ENCODE peak calls at places on chromosomes 13 and 19, in seven cellular contexts. P is cardiac fibroblast, I is GM12865, S is ascending aorta, B is endothelial cell, G is cardiac muscle cell, R is fibroblast of the aortic adventitia. K is an unnamed sample.

GRCh38 chr19:20664917-20665781 is 3.8 kb upstream of the ZNF626 start:
- DNase-seq in P (peak; percentile 34), I (no peak), S (no peak), B (no peak), G (peak; percentile 57), R (peak; percentile 10), K (no peak)

GRCh38 chr19:3094638-3095374 is 644 bp downstream of the GNA11 start:
- DNase-seq in P (peak; percentile 28), I (peak; percentile 60), S (no peak), B (peak; percentile 33), G (peak; percentile 36), R (no peak), K (no peak)

GRCh38 chr13:33744589-33745369 is 73.2 kb upstream of the RFC3 start:
- DNase-seq in P (no peak), I (peak; percentile 44), S (no peak), B (no peak), G (peak; percentile 29), R (peak; percentile 21), K (no peak)

GRCh38 chr19:18020212-18021067 is 12.5 kb downstream of the ARRDC2 start:
- DNase-seq in P (peak; percentile 69), I (no peak), S (peak; percentile 96), B (no peak), G (peak; percentile 67), R (no peak), K (no peak)

GRCh38 chr13:56975647-56976046 is 165.1 kb upstream of the PRR20A start:
- DNase-seq in P (no peak), I (no peak), S (no peak), B (no peak), G (no peak), R (no peak), K (no peak)

GRCh38 chr13:33258437-33259193 is 26.9 kb downstream of the STARD13 start:
- DNase-seq in P (peak; percentile 53), I (no peak), S (no peak), B (no peak), G (peak; percentile 83), R (peak; percentile 67), K (peak; percentile 91)

GRCh38 chr13:66074018-66074615 is 1156.0 kb downstream of the PCDH9 start:
- DNase-seq in P (no peak), I (no peak), S (no peak), B (no peak), G (no peak), R (no peak), K (no peak)

GRCh38 chr13:113442354-113442984 is 10.8 kb downstream of the ADPRHL1 start:
- DNase-seq in P (no peak), I (no peak), S (no peak), B (no peak), G (no peak), R (no peak), K (no peak)

GRCh38 chr19:41189425-41190065 is 3.5 kb upstream of the CYP2S1 start:
- DNase-seq in P (no peak), I (no peak), S (no peak), B (no peak), G (peak; percentile 23), R (peak; percentile 27), K (no peak)

GRCh38 chr13:99617474-99618255 is 116.4 kb downstream of the TM9SF2 start:
- DNase-seq in P (peak; percentile 66), I (peak; percentile 63), S (no peak), B (peak; percentile 67), G (peak; percentile 70), R (peak; percentile 49), K (peak; percentile 35)

GRCh38 chr13:54449922-54450321 is 1421.3 kb downstream of the OLFM4 start:
- DNase-seq in P (no peak), I (no peak), S (no peak), B (no peak), G (no peak), R (no peak), K (no peak)

GRCh38 chr19:43526884-43527859 is at the start of gene ETHE1:
- DNase-seq in P (peak; percentile 65), I (peak; percentile 84), S (peak; percentile 92), B (peak; percentile 78), G (peak; percentile 70), R (peak; percentile 48), K (no peak)

GRCh38 chr19:14563989-14564650 is 7.7 kb downstream of the NDUFB7 start:
- DNase-seq in P (peak; percentile 49), I (peak; percentile 76), S (no peak), B (no peak), G (peak; percentile 21), R (no peak), K (no peak)

DNA sequence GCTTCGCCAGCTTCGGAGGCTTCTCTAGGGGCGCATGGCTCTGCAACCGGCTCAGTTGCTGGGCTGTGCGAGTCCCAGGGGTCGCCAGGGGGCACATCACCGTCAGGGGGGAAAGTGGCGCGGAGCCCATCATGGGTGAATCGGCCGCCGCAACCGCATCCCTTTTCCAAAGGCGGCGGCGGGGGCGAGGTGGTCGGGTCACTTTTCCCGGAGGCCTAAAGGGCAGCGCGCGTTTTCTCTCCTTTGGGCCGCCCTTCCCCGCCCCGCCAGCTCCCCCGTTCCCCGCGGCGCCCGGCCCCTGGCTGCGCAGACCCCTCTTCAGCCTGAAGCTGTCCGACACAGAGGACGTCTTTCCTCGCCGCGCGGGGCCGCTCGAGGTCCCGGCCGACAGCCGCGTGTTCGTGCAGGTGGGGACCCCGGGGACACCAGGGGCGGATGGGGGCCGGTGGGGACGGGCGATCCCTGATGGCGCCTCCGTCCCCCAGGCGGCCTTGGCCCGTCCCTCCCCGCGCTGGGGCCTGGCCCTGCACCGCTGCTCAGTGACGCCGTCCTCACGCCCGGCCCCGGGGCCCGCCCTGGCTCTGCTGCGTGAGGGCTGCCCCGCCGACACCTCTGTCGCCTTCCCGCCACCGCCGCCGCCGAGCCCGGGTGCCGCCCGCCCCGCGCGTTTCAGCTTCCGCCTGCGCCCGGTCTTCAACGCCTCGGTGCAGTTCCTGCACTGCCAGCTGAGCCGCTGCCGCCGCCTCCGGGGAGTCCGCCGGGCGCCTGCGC is 1.7 kb downstream of the TGFBR3L start:
- DNase-seq in P (peak; percentile 30), I (peak; percentile 48), S (no peak), B (no peak), G (no peak), R (no peak), K (no peak)
- TF ChIP-seq CTCF in P (no peak), I (no peak), S (no peak), B (no peak), G (no peak), R (no peak), K (no peak)

GRCh38 chr13:70347947-70348620 is 239.8 kb upstream of the KLHL1 start:
- DNase-seq in P (no peak), I (no peak), S (no peak), B (no peak), G (no peak), R (no peak), K (no peak)

GRCh38 chr13:70357031-70357430 is 248.8 kb upstream of the KLHL1 start:
- DNase-seq in P (no peak), I (no peak), S (no peak), B (no peak), G (no peak), R (no peak), K (no peak)

DNA sequence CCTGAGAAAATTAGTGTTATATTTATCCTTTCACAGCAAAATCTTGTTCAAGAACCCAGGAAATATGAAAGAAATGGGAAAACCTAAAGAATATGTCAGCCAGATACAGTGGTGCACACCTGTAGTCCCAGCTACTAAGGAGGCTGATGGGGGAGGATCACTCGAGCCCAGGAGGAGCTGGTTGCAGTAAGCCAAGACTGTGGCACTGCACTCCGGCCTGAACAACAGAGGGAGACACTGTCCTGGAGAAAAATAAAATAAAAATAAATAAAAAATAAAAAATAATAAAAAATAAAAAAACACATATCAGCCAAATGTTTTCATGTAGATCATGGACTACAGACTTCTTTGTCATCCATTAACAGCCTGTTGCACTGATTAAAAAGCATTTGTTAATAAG is 244.8 kb upstream of the KLHL1 start:
- DNase-seq in P (no peak), I (no peak), S (no peak), B (no peak), G (no peak), R (no peak), K (no peak)
- TF ChIP-seq CTCF in P (no peak), I (no peak), S (no peak), B (no peak), G (no peak), R (no peak), K (no peak)

GRCh38 chr19:55136399-55137102 is 12.5 kb downstream of the TNNT1 start:
- DNase-seq in P (no peak), I (no peak), S (no peak), B (no peak), G (no peak), R (no peak), K (no peak)

GRCh38 chr19:55133639-55134444 is 15.2 kb downstream of the TNNT1 start:
- DNase-seq in P (no peak), I (peak; percentile 55), S (no peak), B (no peak), G (no peak), R (no peak), K (no peak)

GRCh38 chr19:55134732-55135131 is 14.3 kb downstream of the TNNT1 start:
- DNase-seq in P (no peak), I (no peak), S (no peak), B (no peak), G (no peak), R (no peak), K (no peak)

GRCh38 chr19:55131421-55131820 is 14.0 kb upstream of the PPP1R12C start:
- DNase-seq in P (no peak), I (no peak), S (no peak), B (no peak), G (no peak), R (no peak), K (no peak)

GRCh38 chr19:55132453-55133129 is 15.2 kb upstream of the PPP1R12C start:
- DNase-seq in P (no peak), I (no peak), S (no peak), B (no peak), G (no peak), R (no peak), K (no peak)
- TF ChIP-seq CTCF in P (no peak), I (peak; percentile 5), S (no peak), B (no peak), G (peak; percentile 24), R (peak; percentile 4), K (no peak)

DNA sequence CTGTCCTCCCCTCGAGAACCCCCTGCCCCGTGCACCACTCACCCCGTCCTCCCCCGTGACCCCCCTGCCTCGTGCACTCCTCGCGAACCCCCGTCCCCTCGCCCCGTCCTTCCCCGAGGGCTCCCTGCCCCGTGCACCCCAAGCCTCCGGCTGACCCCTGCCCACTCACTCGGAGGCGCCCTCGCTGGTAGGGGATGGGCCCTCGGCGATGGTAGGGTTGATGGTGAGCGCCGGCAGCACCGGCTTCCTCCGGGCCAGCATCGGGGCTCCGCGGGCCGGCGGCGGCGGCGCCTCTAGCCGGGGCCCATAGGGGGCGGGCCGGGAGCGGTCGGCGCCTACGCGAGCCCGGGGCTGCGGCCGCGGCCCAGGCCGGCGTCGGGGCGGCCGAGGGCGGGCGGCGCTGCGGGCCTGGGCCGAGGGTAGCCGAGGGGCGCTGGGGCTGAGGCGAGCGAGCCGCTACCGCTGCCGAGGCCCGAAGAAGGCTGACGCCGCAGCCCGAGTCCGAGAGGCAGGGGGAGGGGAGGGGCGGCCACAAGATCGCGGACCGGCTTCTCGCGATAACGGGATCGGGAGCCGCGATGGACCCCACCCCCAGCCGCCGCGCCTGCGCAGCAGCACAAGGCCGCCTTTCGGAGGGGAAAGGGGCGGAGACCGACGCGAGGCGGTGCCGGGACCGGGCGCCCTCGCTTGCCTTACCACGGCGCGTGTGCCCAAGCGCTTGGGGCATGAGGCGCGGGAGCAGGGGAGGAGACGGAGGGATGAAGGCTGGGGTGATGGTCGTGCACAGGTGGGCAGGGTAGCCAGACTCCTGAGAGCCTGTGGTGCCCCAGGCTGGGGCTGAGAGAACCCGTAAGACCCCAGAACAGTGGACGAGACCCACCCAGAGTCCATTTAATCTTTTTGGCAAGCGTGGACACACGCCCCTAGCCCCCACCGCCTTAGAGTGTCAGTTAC is at the start of gene MAP2K2:
- DNase-seq in P (peak; percentile 93), I (peak; percentile 96), S (peak; percentile 95), B (peak; percentile 98), G (peak; percentile 94), R (peak; percentile 89), K (peak; percentile 70)
- TF ChIP-seq CTCF in P (no peak), I (no peak), S (no peak), B (no peak), G (no peak), R (no peak), K (no peak)